ENCODE peak calls at places on chromosomes 3 and 15, in seven cellular contexts. L, Z, M, F, W, U and D are unnamed samples.

GRCh38 chr15:94135748-94136147 is 95.6 kb upstream of the MCTP2 start:
- DNase-seq in L (no peak), Z (no peak), M (no peak), F (no peak), W (no peak), U (no peak), D (no peak)

GRCh38 chr15:65067334-65067644 is 502 bp downstream of the RASL12 start:
- DNase-seq in L (no peak), Z (no peak), M (no peak), F (no peak), W (no peak), U (no peak), D (no peak)

GRCh38 chr15:101533371-101534140 is 44.0 kb upstream of the PCSK6 start:
- DNase-seq in L (no peak), Z (no peak), M (peak; percentile 18), F (peak; percentile 20), W (no peak), U (no peak), D (no peak)

GRCh38 chr15:29050870-29051269 is 165.1 kb downstream of the APBA2 start:
- DNase-seq in L (no peak), Z (no peak), M (no peak), F (no peak), W (no peak), U (no peak), D (no peak)

GRCh38 chr15:35751421-35752133 is 205.6 kb upstream of the DPH6 start:
- DNase-seq in L (peak; percentile 10), Z (peak; percentile 40), M (peak; percentile 77), F (peak; percentile 60), W (peak; percentile 3), U (no peak), D (no peak)

GRCh38 chr3:134457331-134458125 is 28.3 kb downstream of the ANAPC13 start:
- DNase-seq in L (no peak), Z (no peak), M (no peak), F (no peak), W (no peak), U (no peak), D (no peak)

GRCh38 chr3:164007764-164008163 is 1070.5 kb downstream of the SI start:
- DNase-seq in L (no peak), Z (no peak), M (no peak), F (no peak), W (no peak), U (no peak), D (no peak)

GRCh38 chr3:112038863-112039262 is 4.3 kb downstream of the TMPRSS7 start:
- DNase-seq in L (no peak), Z (no peak), M (no peak), F (no peak), W (no peak), U (no peak), D (no peak)

GRCh38 chr3:30081904-30082303 is 524.5 kb upstream of the TGFBR2 start:
- DNase-seq in L (no peak), Z (no peak), M (no peak), F (no peak), W (no peak), U (no peak), D (no peak)

GRCh38 chr3:17717411-17717810 is 25.0 kb downstream of the TBC1D5 start:
- DNase-seq in L (no peak), Z (no peak), M (no peak), F (no peak), W (no peak), U (no peak), D (no peak)

DNA sequence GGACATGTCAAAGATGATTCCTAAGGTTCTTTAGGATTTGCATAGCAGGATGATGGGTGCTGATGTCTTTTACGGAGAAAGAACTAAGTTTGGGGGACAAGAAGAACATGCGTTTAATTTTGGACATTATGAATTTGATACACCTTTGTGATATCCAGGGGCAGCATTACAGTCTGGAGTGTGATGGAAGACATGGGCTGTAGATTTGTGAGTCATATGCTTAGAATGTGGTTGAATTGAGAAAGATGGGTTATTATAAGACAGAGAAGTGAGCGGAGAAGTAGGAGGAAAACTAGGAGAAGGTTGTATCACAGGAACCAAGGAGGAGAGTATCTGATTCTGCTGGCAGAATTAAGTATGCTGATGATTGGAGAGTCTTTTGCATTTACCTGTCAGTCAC is 20.6 kb downstream of the NEO1 start:
- DNase-seq in L (no peak), Z (no peak), M (no peak), F (no peak), W (no peak), U (no peak), D (no peak)
- H3K9me3 ChIP-seq in L (no peaks in the 10 kb centered on the region), Z (no peaks in the 10 kb centered on the region), M (no peaks in the 10 kb centered on the region), F (no peaks in the 10 kb centered on the region), W (no peaks in the 10 kb centered on the region), U (no peaks in the 10 kb centered on the region), D (no peaks in the 10 kb centered on the region)

GRCh38 chr15:68098465-68098864 is 44.4 kb downstream of the PIAS1 start:
- DNase-seq in L (no peak), Z (no peak), M (no peak), F (no peak), W (no peak), U (no peak), D (no peak)

GRCh38 chr15:68091743-68092142 is 37.6 kb downstream of the PIAS1 start:
- DNase-seq in L (no peak), Z (no peak), M (no peak), F (no peak), W (no peak), U (no peak), D (no peak)

GRCh38 chr15:68100194-68100593 is 46.1 kb downstream of the PIAS1 start:
- DNase-seq in L (no peak), Z (no peak), M (no peak), F (no peak), W (no peak), U (no peak), D (no peak)

GRCh38 chr15:68097029-68097428 is 42.9 kb downstream of the PIAS1 start:
- DNase-seq in L (no peak), Z (no peak), M (no peak), F (no peak), W (no peak), U (no peak), D (no peak)

GRCh38 chr15:68096099-68096498 is 42.0 kb downstream of the PIAS1 start:
- DNase-seq in L (no peak), Z (no peak), M (no peak), F (no peak), W (no peak), U (no peak), D (no peak)
- H3K9me3 ChIP-seq in L (peaks cover 20% of the 10 kb centered on the region), Z (peaks cover 25% of the 10 kb centered on the region), M (no peaks in the 10 kb centered on the region), F (no peaks in the 10 kb centered on the region), W (no peaks in the 10 kb centered on the region), U (peaks cover 10% of the 10 kb centered on the region), D (no peaks in the 10 kb centered on the region)

DNA sequence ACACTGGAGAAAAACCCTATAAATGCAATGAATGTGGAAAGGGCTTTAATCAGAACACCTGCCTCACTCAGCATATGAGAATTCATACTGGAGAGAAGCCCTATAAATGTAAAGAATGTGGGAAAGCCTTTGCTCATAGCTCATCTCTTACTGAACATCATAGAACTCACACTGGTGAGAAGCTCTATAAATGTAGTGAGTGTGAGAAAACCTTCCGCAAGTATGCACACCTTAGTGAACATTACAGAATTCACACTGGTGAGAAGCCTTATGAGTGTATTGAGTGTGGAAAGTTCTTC is 7.4 kb upstream of the ZNF501 start:
- DNase-seq in L (no peak), Z (no peak), M (no peak), F (no peak), W (no peak), U (no peak), D (no peak)
- H3K9me3 ChIP-seq in L (peaks cover 87% of the 10 kb centered on the region), Z (peaks cover 100% of the 10 kb centered on the region), M (peaks cover 78% of the 10 kb centered on the region), F (peaks cover 75% of the 10 kb centered on the region), W (peaks cover 56% of the 10 kb centered on the region), U (peaks cover 65% of the 10 kb centered on the region), D (peaks cover 51% of the 10 kb centered on the region)

DNA sequence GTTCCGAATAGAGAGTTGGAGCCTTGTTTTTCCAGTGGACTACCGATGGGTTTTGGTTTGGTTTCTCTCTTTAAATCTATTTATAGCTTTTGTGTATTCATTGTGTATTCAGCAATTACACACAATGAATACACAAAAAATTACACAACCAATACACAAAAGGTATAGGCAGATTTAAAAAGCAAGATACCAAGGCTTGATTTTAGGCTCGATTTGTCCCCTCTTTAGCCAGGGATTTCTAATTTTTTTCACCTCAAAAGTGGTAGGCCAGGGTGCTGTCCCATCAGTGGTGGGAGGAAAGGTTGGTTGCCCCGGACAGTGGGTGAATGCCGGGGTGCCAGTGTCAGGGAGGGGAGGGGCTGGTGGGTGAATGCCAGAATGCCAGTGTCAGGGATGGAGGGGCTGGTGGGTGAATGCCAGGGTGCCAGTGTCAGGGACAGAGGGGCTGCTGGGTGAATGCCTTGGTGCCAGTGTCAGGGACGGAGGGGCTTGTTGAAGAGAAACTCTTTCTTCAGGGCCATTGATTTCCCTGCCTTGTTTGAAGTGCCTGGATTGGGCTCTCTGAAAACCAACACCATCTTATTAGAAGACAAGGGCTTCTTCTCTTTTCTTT is 186.2 kb downstream of the GOLGA6L6 start:
- DNase-seq in L (no peak), Z (no peak), M (peak; percentile 28), F (no peak), W (no peak), U (peak; percentile 81), D (no peak)
- H3K9me3 ChIP-seq in L (peaks cover 13% of the 10 kb centered on the region), Z (no peaks in the 10 kb centered on the region), M (peaks cover 89% of the 10 kb centered on the region), F (no peaks in the 10 kb centered on the region), W (no peaks in the 10 kb centered on the region), U (no peaks in the 10 kb centered on the region), D (no peaks in the 10 kb centered on the region)